ENCODE peak calls at places on chromosome 11, in seven cellular contexts. E is upper lobe of right lung; J is psoas muscle; R is cardiac muscle cell; U is naive thymus-derived CD4-positive, alpha-beta T cell; G is colonic mucosa; N is CD8-positive, alpha-beta memory T cell. I is an unnamed sample.

GRCh38 chr11:115676768-115677167 is 172.6 kb upstream of the CADM1 start:
- DNase-seq in R (peak), U (no peak), E (no peak), N (no peak), G (no peak), J (no peak), I (no peak)

GRCh38 chr11:67416416-67417335 is 1.2 kb downstream of the CARNS1 start:
- DNase-seq in G (no peak), R (peak), J (no peak), N (peak), E (peak), U (peak), I (no peak)

GRCh38 chr11:67393437-67393836 is 1.7 kb downstream of the RAD9A start:
- DNase-seq in J (no peak), E (no peak), N (no peak), G (no peak), R (no peak), U (no peak), I (no peak)

GRCh38 chr11:108027057-108027456 is 18.4 kb downstream of the CUL5 start:
- DNase-seq in J (no peak), E (no peak), U (no peak), R (no peak), G (no peak), N (no peak), I (no peak)

GRCh38 chr11:73393479-73394415 is 17.5 kb downstream of the RELT start:
- DNase-seq in J (peak), E (peak), G (peak), N (peak), U (peak), R (peak), I (peak)

GRCh38 chr11:7899418-7899817 is 31.6 kb downstream of the OR10A6 start:
- DNase-seq in J (no peak), U (no peak), E (no peak), N (no peak), R (no peak), G (no peak), I (no peak)

GRCh38 chr11:94708642-94709041 is 59.5 kb upstream of the AMOTL1 start:
- DNase-seq in N (no peak), J (no peak), G (no peak), E (no peak), U (no peak), R (no peak), I (no peak)

GRCh38 chr11:126499124-126499752 is 143.8 kb downstream of the ST3GAL4 start:
- DNase-seq in J (no peak), G (no peak), E (peak), R (no peak), N (no peak), U (no peak), I (peak)

GRCh38 chr11:126832387-126832786 is 168.2 kb downstream of the KIRREL3 start:
- DNase-seq in G (no peak), J (no peak), N (no peak), R (no peak), E (no peak), U (no peak), I (no peak)

GRCh38 chr11:116930177-116930576 is 92.8 kb upstream of the APOA1 start:
- DNase-seq in R (peak), E (no peak), N (peak), G (peak), J (no peak), U (peak), I (no peak)

GRCh38 chr11:132576706-132577105 is 955.6 kb downstream of the OPCML start:
- DNase-seq in U (no peak), E (no peak), G (no peak), R (peak), J (no peak), N (no peak), I (no peak)
- H3K27ac ChIP-seq in U (no peak), E (no peak), G (no peak), R (no peak), J (no peak), N (no peak), I (no peak)

DNA sequence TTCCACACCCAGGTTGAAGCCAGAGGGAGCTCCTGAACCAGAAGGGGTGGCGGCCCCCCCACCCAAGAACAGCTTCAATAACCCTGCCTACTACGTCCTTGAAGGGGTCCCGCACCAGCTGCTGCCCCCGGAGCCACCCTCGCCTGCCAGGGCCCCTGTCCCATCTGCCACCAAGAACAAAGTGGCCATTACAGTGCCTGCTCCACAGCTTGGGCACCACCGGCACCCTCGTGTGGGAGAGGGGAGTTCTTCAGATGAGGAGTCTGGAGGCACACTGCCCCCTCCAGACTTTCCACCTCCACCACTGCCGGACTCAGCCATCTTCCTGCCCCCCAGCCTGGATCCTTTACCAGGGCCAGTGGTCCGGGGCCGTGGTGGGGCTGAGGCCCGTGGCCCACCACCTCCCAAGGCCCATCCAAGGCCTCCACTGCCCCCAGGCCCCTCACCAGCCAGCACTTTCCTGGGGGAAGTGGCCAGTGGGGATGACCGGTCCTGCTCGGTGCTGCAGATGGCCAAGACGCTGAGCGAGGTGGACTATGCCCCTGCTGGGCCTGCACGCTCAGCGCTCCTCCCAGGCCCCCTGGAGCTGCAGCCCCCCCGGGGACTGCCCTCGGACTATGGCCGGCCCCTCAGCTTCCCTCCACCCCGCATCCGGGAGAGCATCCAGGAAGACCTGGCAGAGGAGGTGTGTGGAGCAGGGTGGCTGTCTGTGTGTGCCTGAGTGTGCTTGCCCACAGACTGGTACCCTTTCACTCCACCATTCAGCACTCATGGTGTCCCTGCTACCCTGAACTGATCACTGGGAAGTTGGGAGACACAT is 6.7 kb downstream of the PHOX2A start:
- DNase-seq in J (no peak), N (no peak), E (peak), U (no peak), R (no peak), G (no peak), I (no peak)
- H3K27ac ChIP-seq in J (no peak), N (no peak), E (no peak), U (no peak), R (peak), G (no peak), I (no peak)

GRCh38 chr11:125262194-125262824 is 97.8 kb downstream of the PKNOX2 start:
- DNase-seq in G (no peak), U (no peak), E (no peak), N (no peak), J (no peak), R (peak), I (no peak)
- H3K27ac ChIP-seq in G (no peak), U (no peak), E (peak), N (no peak), J (no peak), R (no peak), I (peak)

GRCh38 chr11:114237321-114238280 is 58.6 kb upstream of the NNMT start:
- DNase-seq in U (no peak), R (no peak), J (no peak), G (no peak), E (no peak), N (no peak), I (no peak)
- H3K27ac ChIP-seq in U (no peak), R (no peak), J (peak), G (no peak), E (no peak), N (no peak), I (no peak)